ENCODE peak calls at places on chromosome X, in seven cellular contexts. X is H9, Y is IMR-90, Z is mesendoderm, S is mesenchymal stem cell, B is neuronal stem cell, O is H1. Q is an unnamed sample.

GRCh38 chrX:152847281-152847680 is 16.4 kb downstream of the NSDHL start:
- DNase-seq in B (no peak), X (no peak), Y (no peak), Z (no peak), S (no peak), O (no peak), Q (no peak)

GRCh38 chrX:53269536-53270107 is 11.8 kb downstream of the IQSEC2 start:
- DNase-seq in S (no peak), B (no peak), Z (no peak), Y (no peak), O (no peak), X (no peak), Q (no peak)

GRCh38 chrX:124863303-124863702 is 456.4 kb upstream of the TEX13C start:
- DNase-seq in O (no peak), Y (no peak), X (peak), S (no peak), Z (peak), B (no peak), Q (no peak)

GRCh38 chrX:10549280-10549679 is 71.1 kb downstream of the MID1 start:
- DNase-seq in Y (no peak), O (no peak), S (no peak), B (no peak), X (no peak), Z (no peak), Q (no peak)

GRCh38 chrX:152072236-152072635 is 66.1 kb downstream of the MAGEA10 start:
- DNase-seq in Y (peak), O (no peak), S (peak), Z (no peak), B (no peak), X (no peak), Q (no peak)

GRCh38 chrX:2584216-2584615 is 83.4 kb upstream of the DHRSX start:
- DNase-seq in Y (no peak), X (peak), Z (no peak), S (no peak), O (peak), B (no peak), Q (no peak)

GRCh38 chrX:12814434-12814833 is 23.2 kb downstream of the PRPS2 start:
- DNase-seq in X (peak), Y (peak), B (no peak), Z (peak), O (peak), S (peak), Q (peak)

GRCh38 chrX:106278951-106279350 is 110.8 kb downstream of the PWWP3B start:
- DNase-seq in Z (no peak), Y (no peak), O (no peak), B (no peak), X (no peak), S (no peak), Q (no peak)

GRCh38 chrX:13968198-13968597 is 61.5 kb downstream of the GEMIN8 start:
- DNase-seq in B (no peak), S (no peak), Y (no peak), O (no peak), Z (no peak), X (no peak), Q (no peak)

GRCh38 chrX:128975716-128976115 is 547.6 kb downstream of the SMARCA1 start:
- DNase-seq in B (peak), O (peak), Y (no peak), X (peak), S (peak), Z (peak), Q (peak)

GRCh38 chrX:74498924-74499323 is 77.6 kb downstream of the SLC16A2 start:
- DNase-seq in B (no peak), Z (no peak), Y (no peak), X (no peak), O (no peak), S (no peak), Q (no peak)

GRCh38 chrX:53281321-53281822 is at the start of gene IQSEC2:
- DNase-seq in Y (peak), O (peak), X (peak), S (peak), Z (peak), B (no peak), Q (peak)

GRCh38 chrX:42386681-42387080 is 391.3 kb downstream of the PPP1R2C start:
- DNase-seq in O (no peak), Z (no peak), S (no peak), Y (no peak), B (no peak), X (no peak), Q (no peak)

GRCh38 chrX:124478046-124478445 is 131.7 kb downstream of the SH2D1A start:
- DNase-seq in Z (no peak), X (no peak), O (no peak), B (no peak), Y (no peak), S (no peak), Q (no peak)

DNA sequence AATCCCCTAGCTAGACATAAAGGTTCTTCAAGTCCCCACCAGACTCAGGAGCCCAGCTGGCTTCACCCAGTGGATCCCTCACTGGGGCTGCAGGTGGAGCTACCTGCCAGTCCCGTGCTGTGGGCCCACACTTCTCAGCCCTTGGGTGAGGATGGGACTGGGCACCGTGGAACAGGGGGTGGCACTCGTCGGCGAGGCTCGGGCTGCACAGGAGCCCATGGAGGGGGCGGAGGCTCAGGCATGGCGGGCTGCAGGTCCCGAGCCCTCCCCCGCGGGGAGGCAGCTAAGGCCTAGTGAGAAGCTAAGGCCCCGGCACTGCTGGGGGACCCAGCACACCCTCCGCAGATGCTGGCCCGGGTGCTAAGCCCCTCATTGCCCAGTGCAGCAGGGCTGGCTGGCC is 16.1 kb upstream of the ACSL4 start:
- DNase-seq in X (no peak), B (no peak), O (no peak), Z (no peak), Y (no peak), S (no peak), Q (no peak)
- H2BK5ac ChIP-seq in X (no peak), B (no peak), O (no peak), Z (no peak), Y (no peak), S (no peak), Q (no peak)

DNA sequence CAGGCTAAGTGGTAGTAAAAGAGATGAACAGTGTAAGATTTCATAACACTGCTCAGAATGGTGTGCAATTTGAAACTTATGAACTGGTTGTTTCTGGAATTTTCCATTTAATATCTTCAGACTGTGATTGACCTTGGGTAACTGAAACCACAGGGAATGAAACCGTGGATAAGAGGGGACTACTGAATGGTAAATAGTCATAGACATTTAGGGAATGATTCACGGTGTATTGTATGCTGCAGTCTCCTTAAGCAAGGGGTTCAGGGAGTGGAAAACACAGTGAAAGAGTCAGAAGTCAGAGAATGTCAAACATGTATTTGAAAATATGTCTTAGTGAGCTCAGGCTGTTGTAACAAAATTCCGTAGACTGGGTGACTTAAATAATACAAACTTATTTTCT is 398.2 kb upstream of the DIPK2B start:
- DNase-seq in Y (peak), Z (no peak), X (no peak), B (no peak), S (peak), O (no peak), Q (no peak)
- H2BK5ac ChIP-seq in Y (peak), Z (no peak), X (no peak), B (no peak), S (no peak), O (no peak), Q (no peak)

GRCh38 chrX:32896132-32896531 is 315.2 kb downstream of the DMD start:
- DNase-seq in O (no peak), X (no peak), Z (no peak), S (no peak), B (no peak), Y (no peak), Q (no peak)
- H2BK5ac ChIP-seq in O (no peak), X (no peak), Z (no peak), S (no peak), B (no peak), Y (no peak), Q (no peak)

DNA sequence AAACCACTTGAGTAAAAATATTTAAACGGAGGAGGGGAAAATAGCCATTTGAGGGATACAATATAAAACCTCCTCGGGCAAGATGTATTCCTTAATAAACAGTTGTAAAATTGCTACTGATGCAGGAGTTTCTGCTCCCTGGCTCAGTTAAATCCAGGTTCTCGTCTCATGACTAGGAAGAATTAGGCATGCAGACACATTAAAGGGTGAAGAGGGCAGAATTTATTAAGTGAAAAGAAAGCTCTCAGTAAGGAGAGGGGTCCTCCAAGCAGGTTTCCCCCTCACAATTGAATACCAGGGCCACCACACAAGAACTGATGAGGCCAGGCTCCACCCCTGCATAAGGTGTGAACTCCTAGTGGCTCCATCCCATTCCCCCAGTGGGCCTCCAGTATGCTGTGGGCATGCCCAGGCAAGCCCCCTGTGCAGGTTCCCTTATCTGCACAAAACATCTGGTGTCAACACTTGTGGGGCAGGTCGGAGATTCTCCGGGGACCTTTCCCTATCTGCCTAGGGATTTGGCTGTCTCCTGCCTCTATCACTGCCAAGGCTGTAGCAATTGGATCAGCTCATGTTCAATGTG is 80.4 kb downstream of the HS6ST2 start:
- DNase-seq in Y (no peak), X (peak), B (no peak), S (no peak), Z (peak), O (no peak), Q (no peak)
- H2BK5ac ChIP-seq in Y (no peak), X (no peak), B (no peak), S (no peak), Z (no peak), O (peak), Q (no peak)

DNA sequence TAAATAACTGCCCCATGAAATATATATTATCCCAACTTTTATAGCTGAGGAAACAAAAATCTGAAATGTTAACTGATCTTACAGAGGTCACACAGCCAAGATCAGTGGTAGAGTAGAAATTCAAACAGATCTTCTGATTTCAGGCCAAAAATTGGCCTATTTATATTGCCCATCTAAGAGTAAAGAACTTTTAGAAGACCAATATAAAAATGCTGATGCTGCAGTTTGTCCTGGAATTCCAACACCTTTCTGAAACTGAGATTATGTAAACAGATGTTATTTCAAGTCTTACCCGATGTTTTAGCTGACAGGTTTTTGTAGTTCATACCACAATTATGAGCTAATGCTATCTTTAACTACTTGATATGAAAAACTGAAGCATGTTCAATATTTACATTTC is 51.1 kb downstream of the SPANXN3 start:
- DNase-seq in Z (no peak), X (no peak), B (no peak), O (no peak), S (no peak), Y (no peak), Q (no peak)
- H2BK5ac ChIP-seq in Z (no peak), X (no peak), B (no peak), O (no peak), S (no peak), Y (no peak), Q (no peak)

DNA sequence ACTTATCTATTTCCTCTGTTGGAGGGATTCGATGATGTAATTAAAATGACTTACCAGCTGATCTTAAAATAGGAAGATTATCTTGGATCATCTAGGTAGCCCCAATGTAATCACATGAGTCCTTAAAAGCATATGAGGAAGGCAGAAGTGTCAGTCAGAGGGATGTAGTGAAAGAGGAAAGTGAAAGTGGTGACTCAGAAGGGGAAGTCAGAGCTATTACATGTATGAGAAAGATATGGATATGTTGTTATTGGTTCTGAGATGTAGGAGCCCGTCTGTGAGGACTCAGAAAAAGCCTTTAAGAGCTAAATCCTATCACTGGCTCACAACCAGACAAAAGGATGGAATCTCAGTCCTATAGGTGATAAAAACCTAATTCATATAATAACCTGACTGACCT is 456.4 kb downstream of the DACH2 start:
- DNase-seq in Y (peak), X (no peak), S (no peak), Z (peak), O (no peak), B (no peak), Q (no peak)
- H2BK5ac ChIP-seq in Y (no peak), X (no peak), S (no peak), Z (no peak), O (no peak), B (no peak), Q (no peak)